ENCODE peak calls at places on chromosomes 13 and 19, in seven cellular contexts. W, D, X, L, T, K and V are unnamed samples.

GRCh38 chr19:48638831-48639381 is 1.7 kb upstream of the DBP start:
- DNase-seq in W (peak; percentile 27), D (peak; percentile 45), X (no peak), L (no peak), T (no peak), K (peak; percentile 64), V (no peak)

GRCh38 chr13:66803759-66804456 is 426.2 kb downstream of the PCDH9 start:
- DNase-seq in W (no peak), D (no peak), X (no peak), L (no peak), T (no peak), K (no peak), V (no peak)

GRCh38 chr13:33838567-33839131 is 20.7 kb downstream of the RFC3 start:
- DNase-seq in W (no peak), D (no peak), X (no peak), L (no peak), T (peak; percentile 45), K (no peak), V (no peak)

GRCh38 chr19:54029930-54030490 is 33.7 kb downstream of the VSTM1 start:
- DNase-seq in W (peak; percentile 59), D (peak; percentile 59), X (peak; percentile 74), L (peak; percentile 30), T (peak; percentile 82), K (peak; percentile 45), V (peak; percentile 54)

GRCh38 chr19:45752639-45753038 is 16.4 kb downstream of the SIX5 start:
- DNase-seq in W (no peak), D (no peak), X (no peak), L (no peak), T (no peak), K (no peak), V (no peak)

GRCh38 chr19:9934132-9934950 is 2.0 kb downstream of the OLFM2 start:
- DNase-seq in W (peak; percentile 74), D (peak; percentile 86), X (peak; percentile 82), L (peak; percentile 80), T (peak; percentile 73), K (peak; percentile 89), V (peak; percentile 91)

GRCh38 chr13:59679239-59679638 is 484.5 kb downstream of the DIAPH3 start:
- DNase-seq in W (no peak), D (no peak), X (no peak), L (no peak), T (no peak), K (no peak), V (no peak)

GRCh38 chr19:38172001-38172400 is 52.0 kb downstream of the DPF1 start:
- DNase-seq in W (no peak), D (no peak), X (no peak), L (no peak), T (no peak), K (no peak), V (no peak)

GRCh38 chr13:48902421-48902820 is 73.3 kb upstream of the FNDC3A start:
- DNase-seq in W (peak; percentile 5), D (no peak), X (no peak), L (no peak), T (peak; percentile 50), K (no peak), V (no peak)

GRCh38 chr19:54489341-54489740 is 13.3 kb upstream of the LAIR2 start:
- DNase-seq in W (no peak), D (no peak), X (no peak), L (no peak), T (no peak), K (no peak), V (no peak)

GRCh38 chr13:80428344-80429096 is 87.6 kb upstream of the SPRY2 start:
- DNase-seq in W (no peak), D (no peak), X (no peak), L (no peak), T (no peak), K (no peak), V (no peak)

GRCh38 chr13:30338331-30338851 is 31.0 kb upstream of the KATNAL1 start:
- DNase-seq in W (no peak), D (no peak), X (peak; percentile 56), L (no peak), T (no peak), K (no peak), V (no peak)

GRCh38 chr13:33169273-33169980 is 116.1 kb downstream of the STARD13 start:
- DNase-seq in W (no peak), D (no peak), X (no peak), L (no peak), T (peak; percentile 79), K (no peak), V (no peak)

GRCh38 chr13:95676100-95676774 is 702 bp upstream of the DNAJC3 start:
- DNase-seq in W (peak; percentile 58), D (peak; percentile 29), X (peak; percentile 68), L (no peak), T (peak; percentile 52), K (peak; percentile 18), V (no peak)

GRCh38 chr19:5547881-5548280 is 19.9 kb downstream of the TINCR start:
- DNase-seq in W (no peak), D (peak; percentile 42), X (peak; percentile 50), L (no peak), T (peak; percentile 43), K (no peak), V (peak; percentile 68)

GRCh38 chr13:45996631-45997030 is 55.9 kb downstream of the ZC3H13 start:
- DNase-seq in W (no peak), D (no peak), X (no peak), L (no peak), T (no peak), K (no peak), V (no peak)

DNA sequence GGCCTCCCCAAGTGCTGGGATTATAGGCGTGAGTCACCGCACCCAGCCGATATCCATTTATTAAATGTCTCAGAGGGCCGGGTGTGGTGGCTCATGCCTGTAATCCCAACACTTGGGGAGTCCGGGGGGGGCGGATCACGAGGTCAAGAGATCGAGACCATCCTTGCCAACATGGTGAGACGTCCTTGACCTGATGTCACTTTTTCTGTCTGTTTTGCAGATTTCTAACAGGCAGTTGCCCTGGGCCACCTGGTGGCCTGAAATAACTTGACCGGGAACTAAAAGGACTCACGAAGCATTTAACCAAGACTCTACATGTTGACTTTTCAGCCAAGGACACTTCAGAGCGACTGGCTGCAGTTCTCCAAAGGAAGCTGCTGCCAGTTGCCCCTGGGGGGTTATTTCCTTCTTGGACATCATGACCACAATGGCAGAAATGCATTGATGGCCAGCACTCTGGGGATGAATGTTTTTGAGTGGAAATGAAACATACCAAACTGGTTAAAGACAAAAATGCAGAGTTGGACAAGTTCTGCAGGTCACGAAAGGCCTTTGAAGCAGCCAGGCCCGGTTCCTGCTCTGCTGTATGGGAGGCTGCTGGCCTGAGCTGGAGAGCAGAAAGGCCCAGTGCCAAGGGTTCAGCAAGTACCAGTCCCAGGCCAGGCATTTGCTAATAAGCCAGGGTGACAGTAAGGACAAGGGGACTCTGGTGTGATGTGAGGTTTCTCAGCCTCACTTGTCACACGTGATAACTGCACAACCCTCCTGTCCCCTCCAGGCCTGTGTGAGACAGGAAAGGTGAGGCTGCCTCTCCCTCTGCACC is 8.3 kb downstream of the ZNF837 start:
- DNase-seq in W (no peak), D (peak; percentile 33), X (no peak), L (no peak), T (no peak), K (no peak), V (no peak)
- TF ChIP-seq CTCF in W (no peak), D (peak; percentile 54), X (no peak), L (no peak), T (peak; percentile 3), K (no peak), V (no peak)

DNA sequence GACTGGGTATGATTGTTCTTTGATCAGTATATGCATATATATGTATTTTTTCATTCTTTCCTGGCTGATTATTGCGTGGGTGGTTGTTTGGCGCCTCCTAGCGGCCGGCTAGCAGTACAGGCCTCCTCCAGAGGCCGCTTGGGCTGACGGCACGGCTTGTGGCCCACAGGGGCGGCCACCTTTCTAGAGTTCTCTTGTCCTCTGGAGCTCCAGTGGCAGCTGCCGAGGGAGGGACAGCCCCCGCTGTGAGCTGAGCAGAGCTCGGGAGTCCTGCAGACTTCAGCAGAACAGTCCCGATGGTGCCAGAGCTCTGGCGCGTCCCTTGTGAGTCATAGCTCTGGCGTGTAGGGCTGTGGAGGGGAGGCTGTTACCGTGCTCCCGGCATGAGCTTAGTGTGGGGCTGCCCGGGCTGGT is 22.5 kb upstream of the ZNF429 start:
- DNase-seq in W (peak; percentile 51), D (peak; percentile 44), X (peak; percentile 49), L (peak; percentile 49), T (peak; percentile 17), K (peak; percentile 72), V (peak; percentile 36)
- TF ChIP-seq CTCF in W (peak; percentile 85), D (peak; percentile 83), X (peak; percentile 26), L (peak; percentile 82), T (peak; percentile 21), K (peak; percentile 95), V (no peak)

GRCh38 chr19:57632987-57633831 is at the start of gene ZNF211:
- DNase-seq in W (peak; percentile 95), D (peak; percentile 96), X (peak; percentile 96), L (peak; percentile 80), T (peak; percentile 95), K (peak; percentile 92), V (peak; percentile 95)
- TF ChIP-seq CTCF in W (no peak), D (no peak), X (no peak), L (no peak), T (no peak), K (no peak), V (no peak)

GRCh38 chr19:41533691-41534090 is 42.3 kb upstream of the CEACAM21 start:
- DNase-seq in W (no peak), D (no peak), X (no peak), L (no peak), T (no peak), K (no peak), V (no peak)

GRCh38 chr19:41535029-41535622 is 40.8 kb upstream of the CEACAM21 start:
- DNase-seq in W (no peak), D (peak; percentile 87), X (no peak), L (no peak), T (no peak), K (no peak), V (peak; percentile 34)

GRCh38 chr19:41540041-41540695 is 35.8 kb upstream of the CEACAM21 start:
- DNase-seq in W (no peak), D (no peak), X (no peak), L (no peak), T (no peak), K (no peak), V (no peak)

GRCh38 chr19:41541990-41542584 is 33.9 kb upstream of the CEACAM21 start:
- DNase-seq in W (peak; percentile 67), D (peak; percentile 81), X (peak; percentile 91), L (peak; percentile 77), T (peak; percentile 49), K (no peak), V (no peak)

DNA sequence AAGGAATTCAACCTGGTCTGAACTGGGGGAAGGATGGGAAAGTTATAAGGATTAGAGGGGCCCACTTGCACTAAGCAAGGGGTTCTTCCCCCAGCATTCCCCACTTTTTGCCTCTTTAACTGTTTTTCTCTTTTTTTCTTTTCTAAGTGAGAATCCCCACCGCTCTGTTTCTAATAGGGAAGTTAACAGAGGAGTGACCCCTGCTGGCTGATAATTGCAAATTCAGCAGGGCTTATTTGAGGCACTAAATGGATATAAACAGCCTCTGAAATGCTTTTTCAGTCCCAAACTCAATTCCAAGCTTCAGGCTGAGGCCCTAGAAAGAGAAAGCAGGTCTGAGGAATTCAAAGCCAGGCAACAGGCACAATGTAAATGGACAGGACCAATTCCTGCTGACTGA is 38.2 kb upstream of the CEACAM21 start:
- DNase-seq in W (no peak), D (peak; percentile 48), X (peak; percentile 70), L (no peak), T (peak; percentile 60), K (no peak), V (no peak)
- TF ChIP-seq CTCF in W (peak; percentile 22), D (peak; percentile 85), X (peak; percentile 60), L (peak; percentile 42), T (peak; percentile 67), K (peak; percentile 7), V (peak; percentile 26)